ENCODE peak calls at places on chromosomes 6 and 20, in five cellular contexts. One of them, this sample, is unnamed. For H3K36me3, the result is how much of the 10 kb centered on the place peaks cover.

GRCh38 chr6:118776607-118777549 is 117.1 kb upstream of the ASF1A start:
- DNase-seq in left lung: no peak
- DNase-seq in mucosa of descending colon: no peak
- DNase-seq in effector memory CD4-positive, alpha-beta T cell: peak
- DNase-seq in heart right ventricle: peak
- DNase-seq in this sample: peak

GRCh38 chr20:1632228-1632577 is 12.4 kb upstream of the SIRPB1 start:
- DNase-seq in left lung: no peak
- DNase-seq in mucosa of descending colon: no peak
- DNase-seq in effector memory CD4-positive, alpha-beta T cell: no peak
- DNase-seq in heart right ventricle: no peak
- DNase-seq in this sample: no peak

GRCh38 chr6:119347466-119348307 is 1.9 kb downstream of the MAN1A1 start:
- DNase-seq in left lung: peak
- DNase-seq in mucosa of descending colon: peak
- DNase-seq in effector memory CD4-positive, alpha-beta T cell: peak
- DNase-seq in heart right ventricle: peak
- DNase-seq in this sample: peak

GRCh38 chr6:54856137-54856536 is 9.6 kb downstream of the FAM83B start:
- DNase-seq in left lung: no peak
- DNase-seq in mucosa of descending colon: no peak
- DNase-seq in effector memory CD4-positive, alpha-beta T cell: no peak
- DNase-seq in heart right ventricle: no peak
- DNase-seq in this sample: no peak

GRCh38 chr6:18178959-18179358 is 23.7 kb downstream of the KDM1B start:
- DNase-seq in left lung: no peak
- DNase-seq in mucosa of descending colon: no peak
- DNase-seq in effector memory CD4-positive, alpha-beta T cell: no peak
- DNase-seq in heart right ventricle: no peak
- DNase-seq in this sample: no peak

GRCh38 chr6:146287691-146288369 is 255.8 kb upstream of the RAB32 start:
- DNase-seq in left lung: no peak
- DNase-seq in mucosa of descending colon: no peak
- DNase-seq in effector memory CD4-positive, alpha-beta T cell: no peak
- DNase-seq in heart right ventricle: no peak
- DNase-seq in this sample: no peak

GRCh38 chr6:43521836-43522235 is 4.9 kb downstream of the POLR1C start:
- DNase-seq in left lung: no peak
- DNase-seq in mucosa of descending colon: no peak
- DNase-seq in effector memory CD4-positive, alpha-beta T cell: no peak
- DNase-seq in heart right ventricle: no peak
- DNase-seq in this sample: no peak

GRCh38 chr6:20747996-20748395 is 213.7 kb downstream of the CDKAL1 start:
- DNase-seq in left lung: no peak
- DNase-seq in mucosa of descending colon: no peak
- DNase-seq in effector memory CD4-positive, alpha-beta T cell: no peak
- DNase-seq in heart right ventricle: no peak
- DNase-seq in this sample: no peak

GRCh38 chr6:82362144-82362543 is 1.5 kb upstream of the TPBG start:
- DNase-seq in left lung: no peak
- DNase-seq in mucosa of descending colon: no peak
- DNase-seq in effector memory CD4-positive, alpha-beta T cell: no peak
- DNase-seq in heart right ventricle: no peak
- DNase-seq in this sample: no peak

GRCh38 chr6:138038148-138038870 is 68.9 kb downstream of the PERP start:
- DNase-seq in left lung: no peak
- DNase-seq in mucosa of descending colon: no peak
- DNase-seq in effector memory CD4-positive, alpha-beta T cell: no peak
- DNase-seq in heart right ventricle: no peak
- DNase-seq in this sample: no peak

GRCh38 chr6:148152244-148152643 is 190.4 kb upstream of the SASH1 start:
- DNase-seq in left lung: no peak
- DNase-seq in mucosa of descending colon: no peak
- DNase-seq in effector memory CD4-positive, alpha-beta T cell: no peak
- DNase-seq in heart right ventricle: no peak
- DNase-seq in this sample: no peak

DNA sequence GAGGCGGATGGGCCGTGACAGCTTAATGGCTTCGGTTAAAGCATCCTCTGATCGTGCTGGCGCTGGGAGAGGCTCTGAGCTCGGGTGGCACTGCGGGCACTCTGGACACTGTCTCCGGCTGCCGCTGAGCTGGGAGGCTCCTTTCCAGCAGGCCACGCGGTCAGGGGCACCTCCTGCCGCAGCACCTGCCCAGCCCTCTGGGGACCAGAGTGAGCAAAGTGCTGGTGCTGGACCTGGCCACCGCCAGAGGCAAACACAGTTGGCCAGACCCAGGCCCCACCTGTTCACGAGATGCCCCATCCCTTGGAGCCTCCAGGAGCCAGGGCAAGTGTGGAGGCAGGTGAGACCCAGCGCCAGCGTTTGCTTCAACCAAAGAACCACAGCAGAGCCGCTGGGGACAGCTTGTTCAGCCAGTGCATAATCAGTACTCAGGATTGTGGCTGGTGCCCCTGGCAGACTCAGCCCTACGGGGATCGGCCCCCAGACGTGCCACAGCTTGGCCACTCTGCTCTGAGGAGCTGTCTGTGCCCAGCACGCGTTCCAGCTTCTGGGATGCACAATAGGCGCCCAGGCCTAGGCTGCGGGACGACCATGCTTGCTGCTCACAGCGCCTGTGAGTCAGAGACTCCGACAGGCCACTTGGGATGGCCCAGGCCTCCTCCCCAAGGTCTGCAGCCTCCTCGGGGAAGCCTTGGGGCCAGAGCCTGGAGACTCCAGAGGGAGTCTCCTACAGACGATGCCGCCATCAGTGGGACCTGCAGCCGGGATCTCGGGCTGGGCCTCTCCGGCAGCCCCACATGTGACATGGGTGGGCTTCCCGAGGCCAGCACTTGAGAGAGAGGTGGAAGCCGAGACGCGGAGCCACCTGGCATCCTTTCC is 38.2 kb upstream of the SLCO4A1 start:
- DNase-seq in left lung: peak
- DNase-seq in mucosa of descending colon: peak
- DNase-seq in effector memory CD4-positive, alpha-beta T cell: no peak
- DNase-seq in heart right ventricle: no peak
- DNase-seq in this sample: no peak
- H3K4me3 ChIP-seq in left lung: no peak
- H3K4me3 ChIP-seq in mucosa of descending colon: no peak
- H3K4me3 ChIP-seq in effector memory CD4-positive, alpha-beta T cell: no peak
- H3K4me3 ChIP-seq in heart right ventricle: peak
- H3K4me3 ChIP-seq in this sample: no peak

DNA sequence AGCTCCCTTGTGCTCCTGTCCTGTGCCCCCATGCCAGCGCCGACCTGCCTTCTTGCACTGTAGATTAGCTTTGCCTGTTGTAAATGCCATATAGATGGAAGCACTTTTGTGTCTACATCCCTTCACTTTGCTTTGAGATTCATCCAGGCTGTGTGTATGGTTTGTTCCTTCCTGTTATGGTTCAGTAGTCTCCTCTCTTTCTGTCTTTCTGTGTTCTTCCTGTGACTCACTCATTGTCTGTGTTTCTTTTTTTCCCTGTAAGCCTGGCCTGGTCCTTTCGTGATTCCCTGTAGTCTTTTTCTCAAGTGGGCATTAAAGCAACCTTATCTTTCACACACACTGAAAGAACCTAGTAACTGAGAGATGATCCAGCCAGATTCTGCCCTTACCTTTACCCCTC is 66.6 kb downstream of the JARID2 start:
- DNase-seq in left lung: no peak
- DNase-seq in mucosa of descending colon: no peak
- DNase-seq in effector memory CD4-positive, alpha-beta T cell: no peak
- DNase-seq in heart right ventricle: no peak
- DNase-seq in this sample: no peak
- H3K36me3 ChIP-seq in left lung: under half
- H3K36me3 ChIP-seq in mucosa of descending colon: under half
- H3K36me3 ChIP-seq in effector memory CD4-positive, alpha-beta T cell: under half
- H3K36me3 ChIP-seq in heart right ventricle: under half
- H3K36me3 ChIP-seq in this sample: under half

GRCh38 chr6:170292111-170292777 is 1.4 kb upstream of the DLL1 start:
- DNase-seq in left lung: no peak
- DNase-seq in mucosa of descending colon: no peak
- DNase-seq in effector memory CD4-positive, alpha-beta T cell: no peak
- DNase-seq in heart right ventricle: no peak
- DNase-seq in this sample: peak

GRCh38 chr6:170294813-170295518 is 4.1 kb upstream of the DLL1 start:
- DNase-seq in left lung: no peak
- DNase-seq in mucosa of descending colon: peak
- DNase-seq in effector memory CD4-positive, alpha-beta T cell: no peak
- DNase-seq in heart right ventricle: no peak
- DNase-seq in this sample: peak

GRCh38 chr6:170293881-170294755 is 3.2 kb upstream of the DLL1 start:
- DNase-seq in left lung: no peak
- DNase-seq in mucosa of descending colon: no peak
- DNase-seq in effector memory CD4-positive, alpha-beta T cell: no peak
- DNase-seq in heart right ventricle: no peak
- DNase-seq in this sample: peak

GRCh38 chr6:170292778-170293164 is 1.9 kb upstream of the DLL1 start:
- DNase-seq in left lung: no peak
- DNase-seq in mucosa of descending colon: no peak
- DNase-seq in effector memory CD4-positive, alpha-beta T cell: no peak
- DNase-seq in heart right ventricle: no peak
- DNase-seq in this sample: peak

DNA sequence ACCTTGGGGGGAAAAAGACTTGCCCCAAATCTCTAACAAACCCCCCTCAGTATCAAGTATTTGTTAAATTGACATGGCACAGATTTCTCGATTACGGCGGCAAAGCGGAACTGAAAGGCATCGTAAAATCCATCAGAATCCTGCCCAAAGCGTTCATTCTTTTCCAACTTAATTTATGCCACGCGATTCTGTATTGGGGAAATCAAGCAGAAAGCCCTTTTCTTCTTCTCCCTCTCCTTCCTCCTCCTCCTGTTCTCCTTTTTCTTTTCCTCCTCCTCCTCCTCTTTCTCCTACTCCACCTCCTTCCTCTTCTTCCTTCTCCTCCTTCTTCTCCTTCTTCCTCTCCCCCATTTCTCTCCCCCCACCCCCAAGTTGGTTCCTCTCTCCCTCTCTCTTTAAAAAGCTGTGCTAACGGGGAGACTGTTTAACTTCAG is 2.5 kb upstream of the DLL1 start:
- DNase-seq in left lung: no peak
- DNase-seq in mucosa of descending colon: no peak
- DNase-seq in effector memory CD4-positive, alpha-beta T cell: no peak
- DNase-seq in heart right ventricle: no peak
- DNase-seq in this sample: no peak
- H3K4me3 ChIP-seq in left lung: no peak
- H3K4me3 ChIP-seq in mucosa of descending colon: no peak
- H3K4me3 ChIP-seq in effector memory CD4-positive, alpha-beta T cell: no peak
- H3K4me3 ChIP-seq in heart right ventricle: peak
- H3K4me3 ChIP-seq in this sample: no peak

DNA sequence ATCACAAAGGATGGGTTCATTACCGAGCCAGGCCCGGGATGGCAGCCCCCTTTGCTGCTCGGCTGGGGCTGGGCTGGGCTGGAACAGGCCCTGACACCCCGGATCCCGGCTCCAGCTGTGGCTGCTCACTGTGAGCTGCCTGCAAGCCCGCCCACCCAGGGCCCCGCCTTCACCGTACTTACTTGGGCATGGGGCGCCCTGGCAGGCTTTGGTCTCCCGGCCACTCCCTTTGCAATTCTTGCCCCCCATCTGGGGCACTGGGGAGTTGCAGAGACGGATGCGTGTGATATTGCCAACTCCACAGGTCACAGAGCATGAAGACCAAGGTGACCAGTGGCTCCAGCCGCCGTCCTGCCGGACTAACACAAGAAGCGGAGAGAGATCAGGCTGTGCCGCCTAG is 16.7 kb downstream of the THBS2 start:
- DNase-seq in left lung: no peak
- DNase-seq in mucosa of descending colon: no peak
- DNase-seq in effector memory CD4-positive, alpha-beta T cell: no peak
- DNase-seq in heart right ventricle: no peak
- DNase-seq in this sample: no peak
- H3K36me3 ChIP-seq in left lung: under half
- H3K36me3 ChIP-seq in mucosa of descending colon: under half
- H3K36me3 ChIP-seq in effector memory CD4-positive, alpha-beta T cell: under half
- H3K36me3 ChIP-seq in heart right ventricle: under half
- H3K36me3 ChIP-seq in this sample: under half

GRCh38 chr6:40855481-40855880 is 183.5 kb downstream of the UNC5CL start:
- DNase-seq in left lung: no peak
- DNase-seq in mucosa of descending colon: no peak
- DNase-seq in effector memory CD4-positive, alpha-beta T cell: no peak
- DNase-seq in heart right ventricle: no peak
- DNase-seq in this sample: no peak

GRCh38 chr6:40848868-40849524 is 190.0 kb downstream of the UNC5CL start:
- DNase-seq in left lung: no peak
- DNase-seq in mucosa of descending colon: no peak
- DNase-seq in effector memory CD4-positive, alpha-beta T cell: no peak
- DNase-seq in heart right ventricle: no peak
- DNase-seq in this sample: no peak

GRCh38 chr6:40854592-40854991 is 184.4 kb downstream of the UNC5CL start:
- DNase-seq in left lung: no peak
- DNase-seq in mucosa of descending colon: no peak
- DNase-seq in effector memory CD4-positive, alpha-beta T cell: no peak
- DNase-seq in heart right ventricle: no peak
- DNase-seq in this sample: no peak

GRCh38 chr6:40856271-40856670 is 182.8 kb downstream of the UNC5CL start:
- DNase-seq in left lung: no peak
- DNase-seq in mucosa of descending colon: no peak
- DNase-seq in effector memory CD4-positive, alpha-beta T cell: no peak
- DNase-seq in heart right ventricle: no peak
- DNase-seq in this sample: no peak

DNA sequence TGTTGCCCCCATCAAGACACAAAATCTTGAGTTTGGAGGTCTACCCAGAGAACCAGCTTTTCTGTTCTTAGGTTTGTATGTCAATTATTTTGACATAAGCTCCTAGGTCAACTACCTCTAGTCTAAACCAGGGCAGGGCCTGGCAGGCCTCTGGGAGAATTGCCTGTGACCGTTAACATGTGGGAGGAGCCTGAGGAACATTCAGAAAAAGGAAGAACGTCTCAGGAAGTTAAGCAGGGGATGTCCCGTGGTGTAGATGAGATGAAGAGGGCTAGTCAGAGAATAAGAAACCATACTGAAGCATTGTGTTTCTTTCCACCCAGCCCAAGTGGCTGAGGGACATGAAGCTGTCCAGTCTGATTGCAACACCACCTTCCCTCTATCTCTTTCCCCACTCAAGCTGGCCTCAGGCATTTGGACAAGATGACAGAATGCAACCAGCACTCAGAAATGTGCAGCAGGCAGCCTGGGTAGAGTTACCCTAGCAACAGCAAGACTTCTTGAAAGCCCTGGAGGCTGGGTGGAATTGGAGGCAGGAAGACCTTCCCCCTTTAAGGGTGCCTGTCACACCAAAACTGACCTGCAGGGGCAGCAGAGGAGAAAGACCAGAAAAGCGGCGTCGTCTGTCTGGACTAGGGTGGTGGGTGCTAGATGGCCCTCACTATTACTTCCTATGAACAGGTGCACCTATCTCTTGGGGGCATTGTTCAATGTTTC is 186.2 kb downstream of the UNC5CL start:
- DNase-seq in left lung: no peak
- DNase-seq in mucosa of descending colon: no peak
- DNase-seq in effector memory CD4-positive, alpha-beta T cell: no peak
- DNase-seq in heart right ventricle: no peak
- DNase-seq in this sample: peak
- H3K4me3 ChIP-seq in left lung: no peak
- H3K4me3 ChIP-seq in mucosa of descending colon: no peak
- H3K4me3 ChIP-seq in effector memory CD4-positive, alpha-beta T cell: no peak
- H3K4me3 ChIP-seq in heart right ventricle: no peak
- H3K4me3 ChIP-seq in this sample: no peak

This sample was measured in H7.